ENCODE peak calls at places on chromosomes 13 and 19, in six cellular contexts. H, J, G, I, B and C are unnamed samples.

GRCh38 chr19:38653028-38653571 is 5.7 kb downstream of the ACTN4 start:
- DNase-seq in I (no peak), B (peak; percentile 72), J (no peak), H (no peak), G (no peak), C (peak; percentile 81)

GRCh38 chr13:50187352-50188029 is 172.2 kb downstream of the KCNRG start:
- DNase-seq in H (no peak), J (no peak), B (no peak), I (no peak), G (no peak), C (no peak)

GRCh38 chr19:10184636-10185035 is 10.1 kb downstream of the DNMT1 start:
- DNase-seq in I (no peak), G (no peak), H (no peak), J (no peak), B (no peak), C (no peak)

GRCh38 chr19:2040647-2041435 is 10.2 kb downstream of the MKNK2 start:
- DNase-seq in G (no peak), I (no peak), J (no peak), B (no peak), H (no peak), C (no peak)

GRCh38 chr19:48681127-48681470 is 8.3 kb upstream of the NTN5 start:
- DNase-seq in G (no peak), H (no peak), I (peak; percentile 35), J (no peak), B (peak; percentile 85), C (peak; percentile 17)

GRCh38 chr13:20713751-20714150 is 10.3 kb downstream of the IL17D start:
- DNase-seq in H (no peak), B (peak; percentile 52), J (no peak), I (peak; percentile 28), G (no peak), C (peak; percentile 56)

GRCh38 chr19:35378356-35378755 is 7.5 kb downstream of the GPR42 start:
- DNase-seq in B (no peak), J (no peak), G (no peak), I (no peak), H (no peak), C (no peak)

GRCh38 chr19:4732680-4733114 is 9.1 kb upstream of the DPP9 start:
- DNase-seq in G (peak; percentile 89), J (peak; percentile 28), I (peak; percentile 67), H (peak; percentile 25), B (peak; percentile 75), C (peak; percentile 84)

GRCh38 chr19:51480590-51480989 is 2.3 kb downstream of the CEACAM18 start:
- DNase-seq in B (peak; percentile 19), I (peak; percentile 23), H (no peak), G (peak; percentile 46), J (no peak), C (peak; percentile 4)